ENCODE peak calls at places on chromosomes 11 and 22, in ten cellular contexts. H is neural crest cell, R is fibroblast of pulmonary artery, O is HCT116, X is B cell, Q is fibroblast of lung, W is glutamatergic neuron, F is astrocyte of the cerebellum, B is astrocyte, S is upper lobe of right lung. P is an unnamed sample.

GRCh38 chr22:32475428-32476010 is 908 bp downstream of the FBXO7 start:
- DNase-seq in H (peak; percentile 14), B (no peak), R (peak; percentile 68), W (no peak), F (no peak), Q (peak; percentile 51), S (no peak), O (peak; percentile 8), X (no peak), P (no peak)

GRCh38 chr22:40323681-40324083 is 22.6 kb upstream of the ADSL start:
- DNase-seq in F (no peak), O (no peak), Q (no peak), X (no peak), H (no peak), B (no peak), W (no peak), S (no peak), R (no peak), P (no peak)

GRCh38 chr22:22922954-22923319 is 35.3 kb downstream of the IGLL5 start:
- DNase-seq in S (no peak), F (no peak), R (no peak), H (no peak), W (no peak), X (no peak), O (no peak), B (no peak), Q (no peak), P (no peak)

GRCh38 chr11:79296113-79296512 is 144.7 kb downstream of the TENM4 start:
- DNase-seq in F (no peak), X (no peak), H (no peak), Q (no peak), R (no peak), O (no peak), B (no peak), S (no peak), W (no peak), P (no peak)

GRCh38 chr11:6307879-6308278 is 12.4 kb downstream of the CAVIN3 start:
- DNase-seq in B (peak; percentile 21), H (no peak), X (no peak), F (no peak), W (no peak), R (no peak), O (no peak), S (no peak), Q (peak; percentile 38), P (no peak)

GRCh38 chr22:19182472-19183157 is 4.1 kb upstream of the SLC25A1 start:
- DNase-seq in H (no peak), W (no peak), O (no peak), S (no peak), Q (no peak), B (no peak), R (no peak), F (no peak), X (no peak), P (no peak)

GRCh38 chr22:19129871-19130270 is 1.2 kb upstream of the TSSK2 start:
- DNase-seq in X (no peak), O (no peak), S (no peak), Q (no peak), W (no peak), B (no peak), F (no peak), R (no peak), H (no peak), P (peak; percentile 88)

GRCh38 chr11:25733777-25734176 is 598.2 kb upstream of the ANO3 start:
- DNase-seq in W (no peak), Q (no peak), F (no peak), S (no peak), H (no peak), B (no peak), X (no peak), O (no peak), R (peak; percentile 15), P (no peak)

GRCh38 chr11:1180171-1180570 is 22.4 kb downstream of the MUC5AC start:
- DNase-seq in X (no peak), F (no peak), W (no peak), Q (no peak), R (no peak), S (no peak), H (no peak), O (no peak), B (no peak), P (no peak)

GRCh38 chr11:75349540-75350116 is 1.8 kb downstream of the ARRB1 start:
- DNase-seq in R (no peak), W (no peak), O (no peak), Q (no peak), S (peak; percentile 76), F (no peak), X (no peak), B (no peak), H (no peak), P (no peak)

GRCh38 chr11:8206251-8207079 is 37.6 kb upstream of the RIC3 start:
- DNase-seq in H (no peak), F (no peak), Q (peak; percentile 35), B (peak; percentile 20), X (peak; percentile 71), O (no peak), R (peak; percentile 22), S (no peak), W (no peak), P (peak; percentile 54)

GRCh38 chr11:71486320-71486719 is 33.3 kb downstream of the NADSYN1 start:
- DNase-seq in S (no peak), Q (no peak), O (no peak), W (no peak), R (no peak), H (no peak), B (no peak), X (no peak), F (no peak), P (no peak)

GRCh38 chr11:123145220-123145619 is 49.8 kb downstream of the CLMP start:
- DNase-seq in F (no peak), Q (peak; percentile 78), H (no peak), O (peak; percentile 73), R (peak; percentile 94), B (peak; percentile 75), X (no peak), W (no peak), S (peak; percentile 68), P (no peak)

GRCh38 chr11:130827697-130828377 is 88.4 kb downstream of the SNX19 start:
- DNase-seq in O (peak; percentile 50), Q (peak; percentile 84), W (peak; percentile 42), F (no peak), B (peak; percentile 74), R (peak; percentile 83), S (no peak), X (no peak), H (peak; percentile 44), P (no peak)
- TF ChIP-seq CTCF in O (peak; percentile 46), Q (peak; percentile 82), W (no peak), F (peak; percentile 65), B (peak; percentile 49), R (peak; percentile 79), S (peak; percentile 26), X (no peak), H (peak; percentile 55), P (peak; percentile 91)

DNA sequence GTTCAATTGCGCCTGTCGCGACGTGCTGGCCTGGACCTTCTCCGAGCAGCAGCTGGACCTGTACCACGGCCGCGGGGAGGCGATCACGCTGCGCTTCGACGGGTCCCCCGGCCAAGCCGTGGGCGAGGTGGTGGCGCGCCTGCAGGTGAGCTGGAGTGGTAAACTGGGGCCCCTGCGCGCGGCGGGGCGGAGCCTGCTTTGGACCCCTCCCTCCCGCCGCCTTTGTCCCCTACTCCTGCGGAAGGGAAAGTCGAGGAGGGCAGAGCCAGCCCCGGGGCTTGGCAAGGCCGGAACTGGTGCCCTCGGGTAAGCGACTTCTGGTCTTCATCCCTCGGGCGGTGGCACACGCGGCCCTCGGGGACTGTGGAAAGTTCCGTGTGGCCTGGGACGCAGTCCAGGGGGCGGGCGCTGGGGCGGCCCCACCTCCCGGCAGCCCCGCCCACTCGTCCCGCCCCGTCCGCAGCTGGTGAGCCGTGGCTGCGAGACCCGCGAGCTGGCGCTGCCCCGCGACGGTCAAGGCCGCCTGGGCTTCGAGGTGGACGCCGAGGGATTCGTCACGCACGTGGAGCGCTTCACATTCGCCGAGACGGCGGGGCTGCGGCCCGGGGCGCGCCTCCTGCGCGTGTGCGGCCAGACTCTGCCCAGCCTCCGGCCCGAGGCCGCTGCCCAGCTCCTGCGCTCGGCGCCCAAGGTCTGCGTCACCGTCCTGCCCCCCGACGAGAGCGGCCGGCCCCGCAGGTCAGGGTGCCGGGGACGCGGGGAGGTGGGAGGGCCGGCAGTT is 9.2 kb downstream of the SIPA1 start:
- DNase-seq in X (peak; percentile 36), W (peak; percentile 57), F (no peak), B (no peak), R (peak; percentile 24), S (peak; percentile 83), O (no peak), H (no peak), Q (peak; percentile 39), P (peak; percentile 90)
- TF ChIP-seq CTCF in X (no peak), W (no peak), F (no peak), B (no peak), R (no peak), S (no peak), O (peak; percentile 30), H (no peak), Q (no peak), P (no peak)

DNA sequence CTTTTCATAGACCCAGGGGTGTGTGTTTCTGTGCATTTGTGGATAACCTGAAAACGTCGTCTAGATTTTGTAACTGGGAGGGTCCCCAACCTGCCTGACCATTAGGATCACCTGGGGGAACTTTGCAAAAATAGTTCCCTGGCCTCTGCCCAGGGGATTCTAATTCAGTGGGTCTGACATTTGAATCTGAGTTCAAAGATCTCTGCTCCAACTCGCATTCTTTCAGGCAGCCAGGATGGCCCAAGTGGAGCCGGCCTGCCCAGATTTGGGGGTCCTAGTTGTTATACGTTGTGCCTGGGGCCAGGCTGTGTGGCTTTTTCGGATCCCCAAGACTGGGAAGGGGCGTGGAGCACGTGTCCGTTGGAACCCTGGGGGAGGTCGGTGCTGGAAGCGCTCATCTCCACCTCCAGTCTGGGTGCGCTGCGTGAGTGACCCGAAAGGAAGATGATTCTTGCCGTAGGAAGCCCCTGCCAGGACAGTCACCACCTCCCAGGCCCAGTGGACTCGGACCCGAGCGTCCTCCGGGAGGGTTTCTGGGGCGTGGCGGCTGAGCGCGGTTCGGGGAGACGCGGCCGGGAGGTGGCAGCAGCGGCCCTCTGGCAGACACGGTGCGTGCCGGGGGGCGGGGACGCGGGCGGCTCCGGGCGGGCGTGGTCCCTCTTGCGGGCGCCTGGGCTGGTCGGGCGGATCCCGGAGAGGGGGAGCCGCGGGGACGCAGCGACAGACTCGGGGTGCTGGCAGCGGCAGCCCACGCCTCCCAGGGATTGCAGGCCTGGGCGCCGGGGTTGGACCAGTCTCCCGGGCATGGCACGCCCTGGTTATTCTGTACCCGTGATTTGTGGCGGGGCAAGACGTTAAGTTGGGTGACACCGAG is 29.2 kb upstream of the PLET1 start:
- DNase-seq in O (no peak), B (no peak), S (peak; percentile 93), F (no peak), R (peak; percentile 52), X (peak; percentile 89), W (peak; percentile 92), Q (peak; percentile 53), H (peak; percentile 80), P (peak; percentile 95)
- TF ChIP-seq CTCF in O (peak; percentile 70), B (peak; percentile 33), S (peak; percentile 85), F (peak; percentile 70), R (peak; percentile 45), X (peak; percentile 89), W (peak; percentile 61), Q (peak; percentile 52), H (peak; percentile 91), P (peak; percentile 99)

DNA sequence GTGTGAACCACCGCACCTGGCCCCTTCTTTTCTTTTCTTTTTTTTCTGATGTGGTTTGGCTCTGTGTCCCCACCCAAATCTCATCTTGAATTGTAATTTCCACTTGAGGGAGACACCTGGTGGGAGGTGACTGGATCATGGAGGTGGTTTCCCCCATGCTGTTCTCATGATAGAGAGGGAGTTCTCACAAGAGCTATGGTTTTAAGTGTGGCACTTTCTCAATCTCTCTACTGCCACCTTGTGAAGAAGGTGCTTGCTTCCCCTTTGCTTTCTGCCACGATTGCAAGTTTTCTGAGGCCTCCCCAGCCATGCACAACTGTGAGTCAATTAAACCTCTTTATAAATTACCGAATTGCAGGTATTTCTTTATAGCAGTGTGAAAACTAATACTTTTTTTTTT is 4.9 kb upstream of the TCN2 start:
- DNase-seq in S (no peak), H (no peak), X (no peak), B (peak; percentile 12), Q (peak; percentile 23), W (no peak), F (no peak), O (peak; percentile 53), R (peak; percentile 62), P (no peak)
- TF ChIP-seq CTCF in S (peak; percentile 30), H (peak; percentile 53), X (peak; percentile 37), B (peak; percentile 31), Q (peak; percentile 42), W (no peak), F (peak; percentile 56), O (peak; percentile 50), R (peak; percentile 53), P (peak; percentile 74)